ENCODE peak calls at places on chromosomes 6 and 20, in five cellular contexts. P is GM12878, Q is K562, Y is IMR-90, E is right lobe of liver. X is an unnamed sample. For H3K4me1 and H3K27me3, the result is how much of the 10 kb centered on the place peaks cover.

GRCh38 chr20:1491891-1492642 is 847 bp upstream of the SIRPB2 start:
- ATAC-seq in Y (no peak), P (peak), E (peak), Q (no peak), X (no peak)

GRCh38 chr6:116287668-116288282 is 8.0 kb upstream of the TSPYL1 start:
- ATAC-seq in P (peak), Q (peak), Y (peak), E (peak), X (peak)

GRCh38 chr6:674956-675355 is 18.0 kb downstream of the EXOC2 start:
- ATAC-seq in E (no peak), P (no peak), Q (no peak), Y (no peak), X (no peak)

GRCh38 chr6:134315974-134316391 is 1.9 kb downstream of the SGK1 start:
- ATAC-seq in E (no peak), P (no peak), Y (no peak), Q (peak), X (no peak)

GRCh38 chr6:141164042-141164748 is 968.5 kb upstream of the GJE1 start:
- ATAC-seq in Q (no peak), E (peak), P (no peak), Y (peak), X (no peak)

GRCh38 chr6:159169193-159169555 is at the start of gene FNDC1:
- ATAC-seq in Y (peak), E (peak), Q (peak), P (peak), X (peak)

GRCh38 chr6:145025488-145025887 is 709.8 kb downstream of the EPM2A start:
- ATAC-seq in Q (no peak), E (peak), Y (no peak), P (no peak), X (no peak)

GRCh38 chr6:109308018-109308492 is 74.2 kb downstream of the CD164 start:
- ATAC-seq in Q (peak), E (peak), P (no peak), Y (peak), X (peak)

GRCh38 chr20:32326507-32326851 is 31.7 kb upstream of the ASXL1 start:
- ATAC-seq in Q (peak), Y (peak), E (peak), P (no peak), X (no peak)

GRCh38 chr6:45618259-45618658 is 240.5 kb upstream of the SUPT3H start:
- ATAC-seq in P (no peak), Q (no peak), Y (no peak), E (no peak), X (no peak)

GRCh38 chr6:119231394-119231793 is 118.2 kb downstream of the MAN1A1 start:
- ATAC-seq in E (no peak), Q (no peak), P (no peak), Y (no peak), X (no peak)

GRCh38 chr20:18133962-18134361 is 3.7 kb upstream of the KAT14 start:
- ATAC-seq in E (no peak), Q (no peak), Y (no peak), P (no peak), X (no peak)

GRCh38 chr6:46035242-46035641 is 19.6 kb upstream of the CLIC5 start:
- ATAC-seq in E (no peak), Y (no peak), Q (no peak), P (no peak), X (no peak)

GRCh38 chr6:38207371-38207770 is 387.8 kb downstream of the ZFAND3 start:
- ATAC-seq in P (no peak), Q (no peak), E (no peak), Y (no peak), X (no peak)

GRCh38 chr6:72755752-72756151 is 133.9 kb downstream of the KCNQ5 start:
- ATAC-seq in P (no peak), E (no peak), Q (no peak), Y (no peak), X (no peak)

GRCh38 chr6:136764522-136764993 is 27.7 kb downstream of the MAP3K5 start:
- ATAC-seq in Q (no peak), Y (no peak), E (no peak), P (peak), X (no peak)

GRCh38 chr6:5537967-5538366 is 276.7 kb downstream of the FARS2 start:
- ATAC-seq in Y (peak), P (no peak), Q (no peak), E (no peak), X (no peak)

GRCh38 chr6:6392214-6393068 is 72.0 kb upstream of the F13A1 start:
- ATAC-seq in Y (no peak), E (no peak), P (peak), Q (no peak), X (no peak)

GRCh38 chr20:47274449-47275108 is 81.9 kb downstream of the ZMYND8 start:
- ATAC-seq in Y (peak), Q (peak), P (peak), E (peak), X (peak)

GRCh38 chr20:40930561-40930960 is 98.1 kb upstream of the TOP1 start:
- ATAC-seq in Q (no peak), P (no peak), Y (no peak), E (no peak), X (no peak)

GRCh38 chr20:59575653-59576052 is 28.7 kb upstream of the PHACTR3 start:
- ATAC-seq in E (no peak), Q (no peak), P (no peak), Y (no peak), X (no peak)

GRCh38 chr6:99780556-99780885 is 173.9 kb downstream of the PRDM13 start:
- ATAC-seq in P (no peak), E (no peak), Q (no peak), Y (no peak), X (no peak)

GRCh38 chr20:13268943-13269342 is 47.9 kb downstream of the ISM1 start:
- ATAC-seq in Y (no peak), P (no peak), E (no peak), Q (no peak), X (no peak)

GRCh38 chr6:5653801-5654200 is 352.9 kb downstream of the NRN1 start:
- ATAC-seq in Q (no peak), P (no peak), Y (no peak), E (no peak), X (no peak)

GRCh38 chr6:144305567-144305966 is 20.4 kb downstream of the UTRN start:
- ATAC-seq in E (peak), Y (no peak), Q (no peak), P (peak), X (no peak)

GRCh38 chr6:88165877-88166492 is at the start of gene CNR1:
- ATAC-seq in E (peak), Q (peak), Y (peak), P (peak), X (peak)
- TF ChIP-seq POLR2A in E (no peak), Q (no peak), Y (no peak), P (peak), X (peak)

DNA sequence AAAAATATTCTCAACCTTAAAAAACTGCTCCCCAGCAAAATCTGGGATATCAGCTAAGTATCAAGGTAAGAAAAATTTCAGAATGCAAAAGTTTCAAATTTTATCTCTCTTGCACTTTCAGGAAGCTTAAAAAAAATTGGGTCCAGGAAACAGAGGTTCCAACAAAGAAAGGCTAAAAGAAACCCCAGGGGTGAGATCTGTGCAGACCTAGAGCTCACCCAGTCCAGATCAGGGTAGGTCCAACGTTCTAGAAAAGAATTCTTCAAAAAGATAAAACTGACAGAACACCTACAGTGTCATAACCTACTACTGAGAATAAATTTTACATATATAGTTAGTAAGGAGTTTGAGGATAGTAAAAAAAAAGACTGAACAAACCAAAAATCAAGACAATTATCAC is 23.5 kb downstream of the ILRUN start:
- ATAC-seq in E (no peak), Q (peak), Y (no peak), P (peak), X (no peak)
- H3K4me1 ChIP-seq in E (half or more), Q (under half), Y (under half), P (under half), X (under half)

GRCh38 chr6:167698540-167698939 is 128.2 kb upstream of the AFDN start:
- ATAC-seq in E (no peak), Y (no peak), P (no peak), Q (no peak), X (no peak)
- H3K27me3 ChIP-seq in E (under half), Y (under half), P (under half), Q (half or more), X (under half)

DNA sequence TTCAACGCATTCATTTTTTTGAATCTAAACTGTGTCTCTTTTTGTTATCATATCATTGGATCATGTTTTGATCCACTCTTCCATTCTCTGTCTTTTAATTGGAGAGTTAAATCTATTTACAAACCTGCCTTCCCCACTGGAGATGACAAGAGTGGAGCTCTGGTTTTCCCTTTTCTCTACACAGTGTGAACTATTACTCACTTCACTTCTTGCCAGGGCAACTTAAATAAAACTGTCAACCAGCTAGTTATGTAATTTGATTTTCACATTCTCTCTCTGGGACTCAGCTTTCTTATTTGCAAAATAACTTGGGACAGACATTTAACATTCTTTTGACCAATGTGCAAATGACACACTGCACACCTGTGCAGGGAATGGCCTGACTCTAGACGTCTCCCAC is 230.8 kb upstream of the CST7 start:
- ATAC-seq in P (no peak), Q (no peak), Y (no peak), E (no peak), X (no peak)
- TF ChIP-seq POLR2A in P (no peak), Q (no peak), Y (no peak), E (no peak), X (no peak)

GRCh38 chr6:170274713-170275560 is 15.9 kb downstream of the DLL1 start:
- ATAC-seq in P (no peak), Y (no peak), Q (no peak), E (peak), X (no peak)
- H3K4me1 ChIP-seq in P (under half), Y (under half), Q (under half), E (under half), X (under half)

GRCh38 chr20:43320536-43320935 is 130.8 kb upstream of the PTPRT start:
- ATAC-seq in Q (no peak), Y (no peak), P (no peak), E (no peak), X (no peak)

GRCh38 chr20:43318749-43319148 is 129.0 kb upstream of the PTPRT start:
- ATAC-seq in Q (peak), E (no peak), P (no peak), Y (no peak), X (no peak)

GRCh38 chr20:43325926-43326325 is 131.8 kb upstream of the SRSF6 start:
- ATAC-seq in Y (no peak), P (no peak), E (no peak), Q (no peak), X (no peak)

GRCh38 chr20:43323592-43323991 is 133.9 kb upstream of the PTPRT start:
- ATAC-seq in P (no peak), Q (no peak), Y (no peak), E (no peak), X (no peak)

GRCh38 chr20:43322851-43323250 is 133.1 kb upstream of the PTPRT start:
- ATAC-seq in Y (no peak), E (no peak), Q (no peak), P (no peak), X (no peak)
- H3K27me3 ChIP-seq in Y (under half), E (under half), Q (under half), P (under half), X (under half)

GRCh38 chr20:34825530-34826362 is at the start of gene NCOA6:
- ATAC-seq in E (peak), P (peak), Y (peak), Q (peak), X (peak)
- TF ChIP-seq POLR2A in E (peak), P (peak), Y (no peak), Q (peak), X (no peak)

GRCh38 chr6:29424575-29424974 is 9.8 kb downstream of the OR12D1 start:
- ATAC-seq in P (no peak), Y (no peak), E (no peak), Q (no peak), X (no peak)

GRCh38 chr6:29419516-29419915 is 4.8 kb downstream of the OR12D1 start:
- ATAC-seq in E (no peak), Y (no peak), Q (no peak), P (no peak), X (no peak)

GRCh38 chr6:29426654-29427053 is 11.9 kb downstream of the OR12D1 start:
- ATAC-seq in Q (peak), P (no peak), Y (no peak), E (no peak), X (no peak)

GRCh38 chr6:29424168-29424567 is 9.4 kb downstream of the OR12D1 start:
- ATAC-seq in P (no peak), E (no peak), Q (no peak), Y (no peak), X (no peak)

DNA sequence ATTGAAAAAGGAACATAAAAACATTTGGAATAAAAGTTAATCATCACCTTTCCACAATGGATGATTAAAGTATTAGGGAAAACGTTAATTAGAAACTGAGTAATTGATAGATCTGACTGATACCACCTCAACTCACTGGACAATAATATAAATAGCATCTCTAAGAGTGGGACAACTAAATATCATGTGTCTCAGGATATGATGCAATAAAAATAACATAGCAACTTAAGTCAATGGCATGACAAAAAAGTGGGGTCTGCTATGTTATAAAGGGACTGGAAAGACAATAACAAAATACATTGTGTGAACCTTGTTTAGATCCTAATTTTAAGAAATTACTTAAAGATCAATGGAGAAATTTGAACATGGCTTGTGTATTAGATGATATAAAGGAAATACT is 10.3 kb downstream of the OR12D1 start:
- ATAC-seq in P (no peak), E (no peak), Q (no peak), Y (no peak), X (no peak)
- H3K4me1 ChIP-seq in P (under half), E (under half), Q (under half), Y (under half), X (under half)

X was measured in gastroesophageal sphincter.